ENCODE peak calls at places on chromosomes 16 and 17, in ten cellular contexts. One of them, this sample, is unnamed.

GRCh38 chr17:48492401-48493298 is 38.2 kb downstream of the HOXB1 start:
- DNase-seq in cardiac muscle cell: peak
- DNase-seq in occipital lobe: no peak
- DNase-seq in progenitor cell of endocrine pancreas: peak
- DNase-seq in transverse colon: peak
- DNase-seq in HL-60: no peak
- DNase-seq in M059J: peak
- DNase-seq in psoas muscle: peak
- DNase-seq in NCI-H1092: peak
- DNase-seq in putamen: no peak
- DNase-seq in this sample: peak

GRCh38 chr17:66839616-66840015 is 4.7 kb downstream of the CACNG5 start:
- DNase-seq in putamen: no peak
- DNase-seq in NCI-H1092: no peak
- DNase-seq in HL-60: no peak
- DNase-seq in M059J: no peak
- DNase-seq in progenitor cell of endocrine pancreas: no peak
- DNase-seq in psoas muscle: no peak
- DNase-seq in cardiac muscle cell: no peak
- DNase-seq in transverse colon: no peak
- DNase-seq in occipital lobe: no peak
- DNase-seq in this sample: no peak

GRCh38 chr17:7136266-7136877 is 21.8 kb upstream of the ASGR2 start:
- DNase-seq in HL-60: peak
- DNase-seq in psoas muscle: peak
- DNase-seq in NCI-H1092: peak
- DNase-seq in transverse colon: peak
- DNase-seq in progenitor cell of endocrine pancreas: peak
- DNase-seq in putamen: peak
- DNase-seq in occipital lobe: no peak
- DNase-seq in M059J: peak
- DNase-seq in cardiac muscle cell: peak
- DNase-seq in this sample: no peak

GRCh38 chr16:22297871-22298733 is 893 bp downstream of the POLR3E start:
- DNase-seq in psoas muscle: peak
- DNase-seq in M059J: peak
- DNase-seq in putamen: peak
- DNase-seq in occipital lobe: peak
- DNase-seq in transverse colon: peak
- DNase-seq in cardiac muscle cell: peak
- DNase-seq in progenitor cell of endocrine pancreas: peak
- DNase-seq in HL-60: peak
- DNase-seq in NCI-H1092: peak
- DNase-seq in this sample: peak

GRCh38 chr17:13671771-13672170 is 70.0 kb upstream of the HS3ST3A1 start:
- DNase-seq in cardiac muscle cell: peak
- DNase-seq in transverse colon: no peak
- DNase-seq in putamen: no peak
- DNase-seq in NCI-H1092: no peak
- DNase-seq in M059J: peak
- DNase-seq in occipital lobe: no peak
- DNase-seq in progenitor cell of endocrine pancreas: no peak
- DNase-seq in HL-60: no peak
- DNase-seq in psoas muscle: no peak
- DNase-seq in this sample: no peak

GRCh38 chr16:88549671-88550643 is 20.2 kb upstream of the ZC3H18 start:
- DNase-seq in cardiac muscle cell: no peak
- DNase-seq in putamen: no peak
- DNase-seq in HL-60: no peak
- DNase-seq in NCI-H1092: no peak
- DNase-seq in transverse colon: no peak
- DNase-seq in M059J: no peak
- DNase-seq in progenitor cell of endocrine pancreas: no peak
- DNase-seq in occipital lobe: no peak
- DNase-seq in psoas muscle: peak
- DNase-seq in this sample: no peak

GRCh38 chr17:2716649-2717048 is 5.1 kb upstream of the CLUH start:
- DNase-seq in occipital lobe: no peak
- DNase-seq in HL-60: no peak
- DNase-seq in cardiac muscle cell: no peak
- DNase-seq in psoas muscle: peak
- DNase-seq in putamen: no peak
- DNase-seq in transverse colon: no peak
- DNase-seq in progenitor cell of endocrine pancreas: no peak
- DNase-seq in M059J: no peak
- DNase-seq in NCI-H1092: no peak
- DNase-seq in this sample: no peak

GRCh38 chr17:66406701-66407644 is 104.6 kb downstream of the PRKCA start:
- DNase-seq in M059J: no peak
- DNase-seq in cardiac muscle cell: no peak
- DNase-seq in HL-60: no peak
- DNase-seq in NCI-H1092: no peak
- DNase-seq in putamen: no peak
- DNase-seq in progenitor cell of endocrine pancreas: no peak
- DNase-seq in transverse colon: no peak
- DNase-seq in psoas muscle: no peak
- DNase-seq in occipital lobe: no peak
- DNase-seq in this sample: no peak

GRCh38 chr17:27888945-27889344 is 4.2 kb downstream of the LYRM9 start:
- DNase-seq in transverse colon: no peak
- DNase-seq in cardiac muscle cell: peak
- DNase-seq in M059J: peak
- DNase-seq in progenitor cell of endocrine pancreas: no peak
- DNase-seq in HL-60: no peak
- DNase-seq in putamen: no peak
- DNase-seq in occipital lobe: no peak
- DNase-seq in NCI-H1092: no peak
- DNase-seq in psoas muscle: no peak
- DNase-seq in this sample: no peak

GRCh38 chr16:79613009-79613408 is 12.5 kb upstream of the MAF start:
- DNase-seq in cardiac muscle cell: peak
- DNase-seq in HL-60: no peak
- DNase-seq in M059J: peak
- DNase-seq in occipital lobe: no peak
- DNase-seq in putamen: no peak
- DNase-seq in progenitor cell of endocrine pancreas: no peak
- DNase-seq in psoas muscle: no peak
- DNase-seq in transverse colon: no peak
- DNase-seq in NCI-H1092: no peak
- DNase-seq in this sample: no peak

This sample was measured in NCI-H2107.